ENCODE peak calls at places on chromosome 17, in nine cellular contexts. Q, W, F, J, K, N, C, G and S are unnamed samples.

GRCh38 chr17:48589831-48590602 is at the start of gene HOXB3:
- DNase-seq in N (no peak), C (no peak), G (no peak), W (peak), F (no peak), J (no peak), Q (no peak), K (no peak), S (no peak)

GRCh38 chr17:47935961-47936360 is 5.4 kb upstream of the PNPO start:
- DNase-seq in Q (no peak), N (no peak), J (no peak), W (no peak), K (peak), F (no peak), C (no peak), G (no peak), S (peak)

GRCh38 chr17:82399601-82400101 is 18.5 kb upstream of the HEXD start:
- DNase-seq in W (no peak), F (no peak), C (no peak), Q (no peak), J (no peak), K (peak), N (no peak), G (no peak), S (no peak)

GRCh38 chr17:4972322-4972721 is 4.7 kb upstream of the SPAG7 start:
- DNase-seq in W (no peak), F (no peak), Q (no peak), K (no peak), J (no peak), C (no peak), G (no peak), N (no peak), S (no peak)

GRCh38 chr17:69809331-69809730 is 265.7 kb upstream of the KCNJ16 start:
- DNase-seq in K (no peak), J (no peak), N (no peak), Q (no peak), G (no peak), C (no peak), W (no peak), F (no peak), S (peak)

GRCh38 chr17:19867094-19867653 is 562 bp downstream of the ULK2 start:
- DNase-seq in W (peak), N (no peak), K (peak), G (peak), F (no peak), J (no peak), Q (peak), C (peak), S (peak)

GRCh38 chr17:76452102-76452645 is 778 bp downstream of the UBE2O start:
- DNase-seq in Q (no peak), W (no peak), F (no peak), G (no peak), K (no peak), J (no peak), N (no peak), C (peak), S (no peak)

GRCh38 chr17:13917635-13918034 is 151.7 kb upstream of the COX10 start:
- DNase-seq in W (no peak), C (no peak), G (no peak), K (no peak), F (no peak), Q (no peak), J (no peak), N (no peak), S (no peak)

GRCh38 chr17:74601944-74602572 is 10.0 kb upstream of the CD300LD start:
- DNase-seq in K (peak), J (peak), Q (no peak), F (no peak), C (no peak), G (no peak), N (peak), W (peak), S (peak)

DNA sequence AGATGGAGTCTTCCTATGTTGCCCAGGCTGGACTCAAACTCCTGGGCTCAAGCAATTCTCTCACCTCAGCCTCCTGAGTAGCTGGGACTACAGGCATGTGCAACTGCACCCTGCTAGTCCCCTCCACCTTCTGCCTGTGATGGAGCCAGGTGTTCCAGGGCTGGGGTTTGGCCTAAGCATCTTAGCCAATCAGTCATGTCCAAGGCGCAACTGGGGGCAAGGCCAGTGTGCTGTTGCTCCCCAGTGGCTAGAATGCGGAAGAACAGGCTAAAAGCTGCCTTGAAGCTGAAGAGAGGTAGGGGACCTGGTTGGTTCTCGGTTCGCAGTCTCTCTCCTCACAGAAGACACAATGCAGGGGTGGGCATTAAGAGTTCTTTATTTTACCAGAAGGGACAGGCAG is 18.6 kb downstream of the FLOT2 start:
- DNase-seq in Q (no peak), F (no peak), C (peak), N (no peak), J (no peak), G (no peak), W (peak), K (peak), S (peak)
- TF ChIP-seq CTCF in Q (no peak), F (peak), C (peak), N (peak), J (no peak), G (peak), W (no peak), K (peak), S (peak)

GRCh38 chr17:63550816-63551639 is 751 bp downstream of the DCAF7 start:
- DNase-seq in G (no peak), J (no peak), C (peak), N (peak), K (peak), F (no peak), W (no peak), Q (peak), S (peak)

GRCh38 chr17:63549946-63550815 is at the start of gene DCAF7:
- DNase-seq in F (peak), K (peak), C (peak), G (peak), N (peak), Q (peak), J (peak), W (peak), S (peak)

GRCh38 chr17:63549289-63549945 is 860 bp upstream of the DCAF7 start:
- DNase-seq in N (no peak), Q (no peak), J (no peak), C (peak), K (no peak), F (no peak), G (no peak), W (no peak), S (no peak)

GRCh38 chr17:63555475-63556156 is 5.3 kb downstream of the DCAF7 start:
- DNase-seq in G (no peak), J (no peak), W (no peak), N (no peak), C (no peak), F (peak), K (no peak), Q (no peak), S (no peak)

GRCh38 chr17:63552211-63552610 is 1.9 kb downstream of the DCAF7 start:
- DNase-seq in F (no peak), J (no peak), C (peak), Q (no peak), N (no peak), G (no peak), W (no peak), K (peak), S (no peak)
- H3K4me3 ChIP-seq in F (peak), J (no peak), C (peak), Q (no peak), N (no peak), G (peak), W (peak), K (peak), S (peak)

GRCh38 chr17:10735251-10735650 is 5.4 kb upstream of the TMEM220 start:
- DNase-seq in Q (peak), K (no peak), J (no peak), C (no peak), F (no peak), W (peak), G (no peak), N (no peak), S (no peak)

GRCh38 chr17:10735821-10736220 is 6.0 kb upstream of the TMEM220 start:
- DNase-seq in Q (peak), F (no peak), J (no peak), N (no peak), C (no peak), W (no peak), G (no peak), K (no peak), S (no peak)

GRCh38 chr17:10737786-10738185 is 8.0 kb upstream of the TMEM220 start:
- DNase-seq in J (no peak), K (no peak), Q (peak), F (no peak), C (no peak), N (no peak), W (peak), G (no peak), S (no peak)

GRCh38 chr17:10738516-10739258 is 8.9 kb upstream of the TMEM220 start:
- DNase-seq in Q (peak), W (peak), G (no peak), N (no peak), F (no peak), C (peak), K (no peak), J (no peak), S (no peak)

GRCh38 chr17:10737168-10737622 is 7.4 kb upstream of the TMEM220 start:
- DNase-seq in N (peak), C (peak), Q (peak), K (peak), J (peak), F (no peak), W (peak), G (peak), S (peak)
- TF ChIP-seq CTCF in N (peak), C (peak), Q (no peak), K (peak), J (peak), F (peak), W (no peak), G (peak), S (peak)

GRCh38 chr17:6173653-6174052 is 103.5 kb downstream of the WSCD1 start:
- DNase-seq in G (no peak), C (no peak), J (no peak), Q (peak), N (no peak), W (peak), F (no peak), K (no peak), S (no peak)
- H3K4me3 ChIP-seq in G (no peak), C (no peak), J (no peak), Q (no peak), N (no peak), W (no peak), F (no peak), K (no peak), S (no peak)

DNA sequence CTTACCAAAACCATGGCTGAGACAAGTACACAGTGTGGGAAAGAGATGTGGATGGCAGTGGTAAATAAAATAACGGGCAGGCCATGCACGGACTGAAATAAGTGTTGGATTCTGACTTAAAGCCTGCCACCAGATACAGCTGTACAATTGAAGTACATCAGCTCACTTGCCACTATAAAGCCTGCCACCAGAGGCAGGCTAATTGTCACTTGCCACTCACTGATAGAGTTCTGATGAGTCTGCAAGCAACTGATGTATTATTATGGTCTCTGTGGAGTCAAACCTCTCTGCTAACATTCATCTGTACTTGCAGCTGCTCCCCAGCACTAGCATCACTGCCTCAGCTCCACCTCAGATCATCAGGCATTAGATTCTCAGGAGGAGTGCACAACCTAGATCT is 93.0 kb downstream of the CYTH1 start:
- DNase-seq in W (peak), K (no peak), N (no peak), C (no peak), J (no peak), Q (no peak), F (no peak), G (no peak), S (no peak)
- TF ChIP-seq CTCF in W (no peak), K (no peak), N (peak), C (no peak), J (no peak), Q (no peak), F (no peak), G (peak), S (no peak)

GRCh38 chr17:40614431-40615294 is 33.0 kb downstream of the SMARCE1 start:
- DNase-seq in N (no peak), Q (no peak), F (no peak), J (peak), W (no peak), C (no peak), G (no peak), K (no peak), S (no peak)
- H3K4me3 ChIP-seq in N (no peak), Q (no peak), F (no peak), J (no peak), W (no peak), C (no peak), G (no peak), K (no peak), S (no peak)

GRCh38 chr17:2456475-2456874 is 55.2 kb downstream of the METTL16 start:
- DNase-seq in N (no peak), Q (no peak), F (no peak), W (no peak), C (no peak), G (no peak), K (no peak), J (no peak), S (no peak)
- TF ChIP-seq CTCF in N (no peak), Q (no peak), F (no peak), W (no peak), C (no peak), G (no peak), K (no peak), J (no peak), S (no peak)